ENCODE peak calls at places on chromosomes 11 and 22, in seven cellular contexts. O, S, C, J, X, D and W are unnamed samples.
A peak's percentile ranks its signal among the peaks of the same experiment; 100 is the strongest.

GRCh38 chr22:44210721-44211120 is 30.0 kb downstream of the PARVG start:
- DNase-seq in O (no peak), S (no peak), C (no peak), J (no peak), X (no peak), D (peak; percentile 16), W (no peak)

GRCh38 chr11:26820739-26821138 is 98.9 kb upstream of the SLC5A12 start:
- DNase-seq in O (no peak), S (peak; percentile 89), C (no peak), J (no peak), X (no peak), D (peak; percentile 94), W (no peak)

GRCh38 chr11:65298131-65298535 is 16.5 kb upstream of the CDC42EP2 start:
- DNase-seq in O (no peak), S (no peak), C (no peak), J (no peak), X (no peak), D (peak; percentile 76), W (no peak)

GRCh38 chr11:46391578-46392420 is at the start of gene CHRM4:
- DNase-seq in O (peak; percentile 61), S (peak; percentile 26), C (peak; percentile 48), J (no peak), X (peak; percentile 67), D (peak; percentile 22), W (no peak)

GRCh38 chr22:39529487-39529851 is 3.1 kb downstream of the RPS19BP1 start:
- DNase-seq in O (no peak), S (no peak), C (no peak), J (no peak), X (no peak), D (no peak), W (no peak)

GRCh38 chr11:94787798-94788197 is 19.6 kb downstream of the AMOTL1 start:
- DNase-seq in O (no peak), S (no peak), C (peak; percentile 74), J (no peak), X (no peak), D (no peak), W (no peak)

GRCh38 chr11:45296085-45296484 is 9.9 kb upstream of the SYT13 start:
- DNase-seq in O (no peak), S (no peak), C (no peak), J (no peak), X (no peak), D (no peak), W (no peak)

GRCh38 chr22:40397436-40397835 is 27.0 kb downstream of the SGSM3 start:
- DNase-seq in O (no peak), S (no peak), C (no peak), J (no peak), X (no peak), D (no peak), W (no peak)

GRCh38 chr11:60078742-60079141 is 9.7 kb upstream of the MS4A2 start:
- DNase-seq in O (no peak), S (no peak), C (no peak), J (no peak), X (no peak), D (no peak), W (no peak)

GRCh38 chr11:65911682-65912568 is 6.9 kb downstream of the C11orf68 start:
- DNase-seq in O (peak; percentile 46), S (peak; percentile 89), C (peak; percentile 40), J (no peak), X (peak; percentile 72), D (peak; percentile 93), W (no peak)

GRCh38 chr11:123174196-123175183 is 20.6 kb downstream of the CLMP start:
- DNase-seq in O (no peak), S (peak; percentile 77), C (no peak), J (no peak), X (no peak), D (peak; percentile 98), W (no peak)

GRCh38 chr22:42633013-42633412 is 7.4 kb downstream of the ATP5MGL start:
- DNase-seq in O (no peak), S (no peak), C (no peak), J (no peak), X (no peak), D (no peak), W (no peak)

GRCh38 chr22:34308101-34308500 is 387.8 kb upstream of the LARGE1 start:
- DNase-seq in O (no peak), S (no peak), C (no peak), J (no peak), X (no peak), D (no peak), W (no peak)

GRCh38 chr11:36452231-36452630 is 57.8 kb downstream of the TRAF6 start:
- DNase-seq in O (no peak), S (peak; percentile 19), C (no peak), J (no peak), X (no peak), D (no peak), W (no peak)

GRCh38 chr11:81756864-81757595 is 976.6 kb downstream of the FAM181B start:
- DNase-seq in O (no peak), S (no peak), C (no peak), J (no peak), X (no peak), D (no peak), W (no peak)